ENCODE peak calls at places on chromosomes 7 and 10, in seven cellular contexts. One of them, this sample, is unnamed.
A peak's percentile ranks its signal among the peaks of the same experiment; 100 is the strongest.

GRCh38 chr10:65723525-65723924 is 1202.3 kb upstream of the LRRTM3 start:
- DNase-seq in RPMI8226: no peak
- DNase-seq in iris pigment epithelial cell: no peak
- DNase-seq in activated CD8-positive, alpha-beta T cell treated with anti-CD3 and anti-CD28 coated beads for 36 hours: no peak
- DNase-seq in NCI-H1417 treated with DMSO at 0.1 percent for 48 hours: no peak
- DNase-seq in mesendoderm: no peak
- DNase-seq in central memory CD4-positive, alpha-beta T cell: no peak
- DNase-seq in this sample: no peak

GRCh38 chr10:7756360-7756992 is 31.3 kb downstream of the KIN start:
- DNase-seq in RPMI8226: peak; percentile 33
- DNase-seq in iris pigment epithelial cell: peak; percentile 35
- DNase-seq in activated CD8-positive, alpha-beta T cell treated with anti-CD3 and anti-CD28 coated beads for 36 hours: peak; percentile 49
- DNase-seq in NCI-H1417 treated with DMSO at 0.1 percent for 48 hours: no peak
- DNase-seq in mesendoderm: peak; percentile 43
- DNase-seq in central memory CD4-positive, alpha-beta T cell: no peak
- DNase-seq in this sample: peak; percentile 12

GRCh38 chr10:17576768-17577167 is 40.4 kb downstream of the HACD1 start:
- DNase-seq in RPMI8226: no peak
- DNase-seq in iris pigment epithelial cell: no peak
- DNase-seq in activated CD8-positive, alpha-beta T cell treated with anti-CD3 and anti-CD28 coated beads for 36 hours: no peak
- DNase-seq in NCI-H1417 treated with DMSO at 0.1 percent for 48 hours: no peak
- DNase-seq in mesendoderm: no peak
- DNase-seq in central memory CD4-positive, alpha-beta T cell: no peak
- DNase-seq in this sample: no peak

GRCh38 chr7:121395494-121395960 is 581 bp downstream of the FAM3C start:
- DNase-seq in RPMI8226: peak; percentile 75
- DNase-seq in iris pigment epithelial cell: peak; percentile 27
- DNase-seq in activated CD8-positive, alpha-beta T cell treated with anti-CD3 and anti-CD28 coated beads for 36 hours: peak; percentile 69
- DNase-seq in NCI-H1417 treated with DMSO at 0.1 percent for 48 hours: no peak
- DNase-seq in mesendoderm: peak; percentile 79
- DNase-seq in central memory CD4-positive, alpha-beta T cell: peak; percentile 42
- DNase-seq in this sample: no peak

GRCh38 chr10:116737582-116738358 is 4.6 kb downstream of the HSPA12A start:
- DNase-seq in RPMI8226: no peak
- DNase-seq in iris pigment epithelial cell: no peak
- DNase-seq in activated CD8-positive, alpha-beta T cell treated with anti-CD3 and anti-CD28 coated beads for 36 hours: no peak
- DNase-seq in NCI-H1417 treated with DMSO at 0.1 percent for 48 hours: no peak
- DNase-seq in mesendoderm: peak; percentile 29
- DNase-seq in central memory CD4-positive, alpha-beta T cell: no peak
- DNase-seq in this sample: peak; percentile 24

GRCh38 chr7:33420311-33420710 is 290.9 kb downstream of the BBS9 start:
- DNase-seq in RPMI8226: no peak
- DNase-seq in iris pigment epithelial cell: no peak
- DNase-seq in activated CD8-positive, alpha-beta T cell treated with anti-CD3 and anti-CD28 coated beads for 36 hours: no peak
- DNase-seq in NCI-H1417 treated with DMSO at 0.1 percent for 48 hours: no peak
- DNase-seq in mesendoderm: no peak
- DNase-seq in central memory CD4-positive, alpha-beta T cell: no peak
- DNase-seq in this sample: no peak

GRCh38 chr10:97517778-97518561 is 19.2 kb downstream of the UBTD1 start:
- DNase-seq in RPMI8226: no peak
- DNase-seq in iris pigment epithelial cell: no peak
- DNase-seq in activated CD8-positive, alpha-beta T cell treated with anti-CD3 and anti-CD28 coated beads for 36 hours: no peak
- DNase-seq in NCI-H1417 treated with DMSO at 0.1 percent for 48 hours: no peak
- DNase-seq in mesendoderm: peak; percentile 81
- DNase-seq in central memory CD4-positive, alpha-beta T cell: no peak
- DNase-seq in this sample: no peak

GRCh38 chr7:134752006-134752760 is 27.3 kb upstream of the CALD1 start:
- DNase-seq in RPMI8226: no peak
- DNase-seq in iris pigment epithelial cell: peak; percentile 84
- DNase-seq in activated CD8-positive, alpha-beta T cell treated with anti-CD3 and anti-CD28 coated beads for 36 hours: no peak
- DNase-seq in NCI-H1417 treated with DMSO at 0.1 percent for 48 hours: no peak
- DNase-seq in mesendoderm: no peak
- DNase-seq in central memory CD4-positive, alpha-beta T cell: no peak
- DNase-seq in this sample: no peak

GRCh38 chr10:70773461-70773860 is 11.7 kb downstream of the TBATA start:
- DNase-seq in RPMI8226: no peak
- DNase-seq in iris pigment epithelial cell: no peak
- DNase-seq in activated CD8-positive, alpha-beta T cell treated with anti-CD3 and anti-CD28 coated beads for 36 hours: no peak
- DNase-seq in NCI-H1417 treated with DMSO at 0.1 percent for 48 hours: no peak
- DNase-seq in mesendoderm: no peak
- DNase-seq in central memory CD4-positive, alpha-beta T cell: no peak
- DNase-seq in this sample: no peak

GRCh38 chr7:1965579-1966294 is 267.0 kb downstream of the MAD1L1 start:
- DNase-seq in RPMI8226: no peak
- DNase-seq in iris pigment epithelial cell: no peak
- DNase-seq in activated CD8-positive, alpha-beta T cell treated with anti-CD3 and anti-CD28 coated beads for 36 hours: no peak
- DNase-seq in NCI-H1417 treated with DMSO at 0.1 percent for 48 hours: no peak
- DNase-seq in mesendoderm: no peak
- DNase-seq in central memory CD4-positive, alpha-beta T cell: no peak
- DNase-seq in this sample: no peak

GRCh38 chr7:98569606-98570337 is 47.3 kb upstream of the NPTX2 start:
- DNase-seq in RPMI8226: no peak
- DNase-seq in iris pigment epithelial cell: no peak
- DNase-seq in activated CD8-positive, alpha-beta T cell treated with anti-CD3 and anti-CD28 coated beads for 36 hours: no peak
- DNase-seq in NCI-H1417 treated with DMSO at 0.1 percent for 48 hours: no peak
- DNase-seq in mesendoderm: no peak
- DNase-seq in central memory CD4-positive, alpha-beta T cell: no peak
- DNase-seq in this sample: no peak

GRCh38 chr7:87148332-87148955 is 3.8 kb upstream of the DMTF1 start:
- DNase-seq in RPMI8226: peak; percentile 26
- DNase-seq in iris pigment epithelial cell: peak; percentile 46
- DNase-seq in activated CD8-positive, alpha-beta T cell treated with anti-CD3 and anti-CD28 coated beads for 36 hours: no peak
- DNase-seq in NCI-H1417 treated with DMSO at 0.1 percent for 48 hours: no peak
- DNase-seq in mesendoderm: peak; percentile 58
- DNase-seq in central memory CD4-positive, alpha-beta T cell: peak; percentile 17
- DNase-seq in this sample: no peak

GRCh38 chr7:101833799-101834198 is 16.4 kb downstream of the CUX1 start:
- DNase-seq in RPMI8226: no peak
- DNase-seq in iris pigment epithelial cell: no peak
- DNase-seq in activated CD8-positive, alpha-beta T cell treated with anti-CD3 and anti-CD28 coated beads for 36 hours: no peak
- DNase-seq in NCI-H1417 treated with DMSO at 0.1 percent for 48 hours: no peak
- DNase-seq in mesendoderm: no peak
- DNase-seq in central memory CD4-positive, alpha-beta T cell: no peak
- DNase-seq in this sample: no peak

GRCh38 chr7:23618241-23618640 is 21.1 kb downstream of the CCDC126 start:
- DNase-seq in RPMI8226: no peak
- DNase-seq in iris pigment epithelial cell: no peak
- DNase-seq in activated CD8-positive, alpha-beta T cell treated with anti-CD3 and anti-CD28 coated beads for 36 hours: no peak
- DNase-seq in NCI-H1417 treated with DMSO at 0.1 percent for 48 hours: no peak
- DNase-seq in mesendoderm: no peak
- DNase-seq in central memory CD4-positive, alpha-beta T cell: no peak
- DNase-seq in this sample: no peak

GRCh38 chr7:92133737-92134270 is 473 bp downstream of the CYP51A1 start:
- DNase-seq in RPMI8226: peak; percentile 74
- DNase-seq in iris pigment epithelial cell: peak; percentile 52
- DNase-seq in activated CD8-positive, alpha-beta T cell treated with anti-CD3 and anti-CD28 coated beads for 36 hours: peak; percentile 75
- DNase-seq in NCI-H1417 treated with DMSO at 0.1 percent for 48 hours: peak; percentile 46
- DNase-seq in mesendoderm: peak; percentile 87
- DNase-seq in central memory CD4-positive, alpha-beta T cell: peak; percentile 54
- DNase-seq in this sample: peak; percentile 88

This sample was measured in WERI-Rb-1.